ENCODE peak calls at places on chromosomes 16 and 17, in eight cellular contexts. I is body of pancreas, C is fibroblast of lung, G is OCI-LY7, W is right lobe of liver, S is esophagus muscularis mucosa, V is cardiac muscle cell, T is tibial artery. U is an unnamed sample.

GRCh38 chr17:40938981-40939380 is 1.5 kb upstream of the KRT23 start:
- DNase-seq in T (no peak), V (no peak), S (no peak), I (no peak), W (no peak), G (no peak), C (peak; percentile 90), U (no peak)

GRCh38 chr17:1179635-1180433 is at the start of gene ABR:
- DNase-seq in S (no peak), V (peak; percentile 47), I (peak; percentile 44), W (no peak), T (no peak), G (peak; percentile 62), C (no peak), U (peak; percentile 83)

GRCh38 chr17:82031885-82032627 is 578 bp downstream of the RAC3 start:
- DNase-seq in C (no peak), I (peak; percentile 57), V (no peak), G (peak; percentile 31), T (no peak), S (no peak), W (peak; percentile 76), U (no peak)

GRCh38 chr17:36825956-36826350 is 111.3 kb upstream of the LHX1 start:
- DNase-seq in V (no peak), C (no peak), G (no peak), T (no peak), S (no peak), W (no peak), I (no peak), U (no peak)

GRCh38 chr16:79573071-79573470 is 27.5 kb downstream of the MAF start:
- DNase-seq in W (no peak), V (no peak), C (no peak), S (no peak), T (no peak), I (no peak), G (no peak), U (no peak)

GRCh38 chr16:32116080-32116479 is 137.0 kb upstream of the TP53TG3D start:
- DNase-seq in V (peak; percentile 0), T (peak; percentile 19), S (peak; percentile 47), G (no peak), W (no peak), I (no peak), C (no peak), U (peak; percentile 48)

GRCh38 chr16:60776311-60776710 is 1259.9 kb downstream of the CDH8 start:
- DNase-seq in V (no peak), W (no peak), T (no peak), S (no peak), G (no peak), I (no peak), C (peak; percentile 55), U (no peak)

GRCh38 chr17:17568772-17569195 is 22.7 kb downstream of the PEMT start:
- DNase-seq in I (peak; percentile 87), V (peak; percentile 53), W (peak; percentile 95), C (peak; percentile 24), G (peak; percentile 52), S (no peak), T (no peak), U (peak; percentile 92)

GRCh38 chr17:75270966-75271232 is at the start of gene MIF4GD:
- DNase-seq in I (no peak), G (no peak), C (peak; percentile 62), T (no peak), V (no peak), W (no peak), S (no peak), U (no peak)

GRCh38 chr17:77160032-77160876 is 19.5 kb downstream of the SEC14L1 start:
- DNase-seq in G (no peak), V (no peak), S (no peak), W (no peak), T (no peak), C (no peak), I (no peak), U (no peak)
- H3K4me1 ChIP-seq in G (peaks cover 51% of the 10 kb centered on the region), V (peaks cover 39% of the 10 kb centered on the region), S (peaks cover 75% of the 10 kb centered on the region), W (no peaks in the 10 kb centered on the region), T (peaks cover 18% of the 10 kb centered on the region), C (peaks cover 8% of the 10 kb centered on the region), I (peaks cover 43% of the 10 kb centered on the region), U (peaks cover 45% of the 10 kb centered on the region)

DNA sequence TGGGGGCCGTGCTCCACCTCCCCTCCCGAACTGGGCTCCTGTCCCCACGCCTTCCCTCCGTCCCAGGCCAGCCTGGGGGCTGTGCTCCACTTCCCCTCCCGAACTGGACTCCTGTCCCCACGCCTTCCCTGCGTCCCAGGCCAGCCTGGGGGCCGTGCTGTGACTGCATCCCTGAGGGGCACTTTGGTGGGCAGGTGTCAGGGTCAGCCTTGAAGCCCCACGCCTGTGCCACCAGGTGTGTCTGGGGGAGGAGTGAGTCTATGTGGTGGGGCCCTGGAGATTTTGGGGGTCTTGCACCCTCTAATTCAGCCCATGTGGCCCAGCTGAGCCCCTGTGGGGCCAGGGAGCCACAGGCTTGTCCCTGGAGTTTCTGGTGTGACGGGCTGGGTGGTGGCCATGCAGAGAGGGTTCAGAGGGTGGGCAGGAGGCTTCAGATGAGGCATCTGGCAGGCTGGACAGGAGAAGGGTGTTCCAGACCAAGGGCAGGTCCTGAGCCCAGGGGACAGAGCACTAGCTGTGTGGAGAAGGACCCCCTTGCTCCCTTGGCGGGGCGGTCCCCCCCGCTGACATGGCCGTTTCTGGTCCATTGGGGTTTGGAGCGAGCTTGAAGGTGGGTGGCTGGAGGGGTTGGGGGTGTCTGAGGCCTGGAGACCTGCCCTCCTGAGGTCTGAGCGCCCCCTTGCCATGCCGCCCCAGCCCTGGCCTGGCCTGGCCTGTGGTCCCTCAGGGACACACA is 8.2 kb downstream of the NHERF2 start:
- DNase-seq in V (no peak), C (no peak), W (peak; percentile 73), S (no peak), T (no peak), G (no peak), I (no peak), U (no peak)
- H3K4me1 ChIP-seq in V (peaks cover 7% of the 10 kb centered on the region), C (peaks cover 53% of the 10 kb centered on the region), W (peaks cover 49% of the 10 kb centered on the region), S (peaks cover 87% of the 10 kb centered on the region), T (peaks cover 94% of the 10 kb centered on the region), G (no peaks in the 10 kb centered on the region), I (peaks cover 36% of the 10 kb centered on the region), U (peaks cover 81% of the 10 kb centered on the region)

DNA sequence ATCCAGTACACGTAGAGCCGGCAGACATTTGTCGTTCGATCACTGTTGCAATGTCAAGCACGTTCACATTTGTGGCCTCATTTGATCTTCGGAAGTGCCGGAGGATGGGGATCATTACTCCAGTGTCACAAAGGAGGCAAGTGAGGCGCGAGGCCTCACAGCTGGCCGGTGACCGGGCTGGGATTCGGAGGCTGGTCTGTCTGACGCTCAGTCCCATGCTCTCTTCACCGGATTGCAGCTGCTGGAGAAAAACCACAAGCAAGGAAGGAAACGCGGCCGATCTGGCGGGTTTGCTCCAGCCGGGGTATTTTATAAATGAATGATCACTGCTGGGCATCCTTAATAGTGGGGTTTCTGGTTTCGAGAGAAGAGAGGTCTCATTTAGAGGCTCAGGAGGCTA is 127.8 kb downstream of the OR1D5 start:
- DNase-seq in G (no peak), I (no peak), T (no peak), W (no peak), V (no peak), S (no peak), C (no peak), U (no peak)
- H3K4me1 ChIP-seq in G (peaks cover 53% of the 10 kb centered on the region), I (peaks cover 5% of the 10 kb centered on the region), T (peaks cover 10% of the 10 kb centered on the region), W (no peaks in the 10 kb centered on the region), V (peaks cover 5% of the 10 kb centered on the region), S (peaks cover 10% of the 10 kb centered on the region), C (no peaks in the 10 kb centered on the region), U (no peaks in the 10 kb centered on the region)

DNA sequence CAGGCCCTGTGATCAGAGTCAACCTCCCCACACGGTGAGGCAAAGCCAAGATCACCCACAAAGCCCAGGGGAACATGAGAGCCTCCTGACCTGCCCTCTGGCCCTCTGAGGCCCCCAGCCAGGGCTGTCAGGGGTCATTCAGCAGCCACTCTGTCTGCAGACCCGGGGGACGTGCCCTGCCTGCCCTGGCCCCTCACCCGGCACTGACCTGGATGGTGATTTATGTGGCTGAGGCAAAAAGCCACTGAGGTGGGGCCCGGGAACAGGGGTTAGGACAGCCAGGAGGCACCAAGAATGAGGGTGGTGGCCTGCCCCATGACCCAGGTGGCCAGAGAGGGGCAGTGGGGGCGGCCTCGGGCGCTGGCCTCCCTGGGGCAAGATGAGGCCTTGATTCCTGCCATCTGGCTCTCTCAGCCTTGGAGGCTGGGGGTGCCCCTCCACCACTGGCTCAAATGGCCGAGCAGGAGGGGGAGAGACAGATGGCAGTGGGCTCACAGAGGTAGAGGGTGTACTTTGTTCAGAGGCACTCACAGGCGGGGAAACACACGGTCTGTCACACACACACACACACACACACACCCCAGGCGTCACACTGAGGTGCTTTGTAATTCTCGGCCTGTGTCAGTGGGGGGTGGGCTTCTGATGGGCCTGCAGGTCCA is 174.0 kb upstream of the GSE1 start:
- DNase-seq in C (no peak), S (no peak), T (no peak), G (no peak), I (no peak), W (no peak), V (no peak), U (no peak)
- H3K4me1 ChIP-seq in C (no peaks in the 10 kb centered on the region), S (peaks cover 20% of the 10 kb centered on the region), T (peaks cover 24% of the 10 kb centered on the region), G (peaks cover under 1% of the 10 kb centered on the region), I (peaks cover 24% of the 10 kb centered on the region), W (no peaks in the 10 kb centered on the region), V (peaks cover 44% of the 10 kb centered on the region), U (peaks cover 14% of the 10 kb centered on the region)

DNA sequence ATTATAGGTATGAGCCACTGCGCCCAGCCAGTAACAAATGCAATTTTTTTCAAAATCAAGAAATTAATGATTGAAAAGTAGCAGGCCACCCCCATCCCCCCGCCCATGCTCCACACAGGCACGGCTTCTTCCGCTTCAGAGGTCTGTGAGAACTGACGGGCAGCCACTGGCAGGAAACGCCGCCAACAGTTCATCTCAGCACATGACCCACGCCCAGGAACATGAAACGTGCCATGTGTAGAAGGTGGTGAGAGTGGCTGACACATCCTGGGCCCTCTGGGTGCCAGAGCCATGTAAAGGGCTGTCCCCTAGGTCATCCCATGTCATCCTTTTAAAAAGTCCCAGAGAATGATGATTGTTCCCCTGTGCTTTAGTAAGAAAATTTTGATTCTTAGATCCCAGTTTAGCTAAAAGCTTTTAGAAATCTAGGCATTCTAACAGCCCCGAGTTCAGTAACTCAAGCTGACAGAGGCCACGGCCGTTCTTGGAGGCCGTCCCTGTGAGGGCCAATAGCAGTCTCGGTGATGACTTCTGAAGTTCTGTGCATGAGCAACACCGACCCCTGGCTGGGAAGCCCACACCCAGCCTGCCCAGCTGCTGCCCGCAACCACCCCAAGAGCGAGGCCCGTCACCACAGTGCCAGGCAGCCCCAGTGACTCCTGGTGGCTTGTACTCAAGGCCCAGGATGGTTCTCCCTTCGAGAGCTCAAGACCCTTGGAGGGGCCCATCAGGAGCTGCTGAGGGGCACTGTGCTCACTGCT is 52.1 kb downstream of the KLHDC4 start:
- DNase-seq in G (peak; percentile 91), I (no peak), S (no peak), C (no peak), V (no peak), W (no peak), T (no peak), U (no peak)
- H3K4me1 ChIP-seq in G (peaks cover 41% of the 10 kb centered on the region), I (no peaks in the 10 kb centered on the region), S (no peaks in the 10 kb centered on the region), C (no peaks in the 10 kb centered on the region), V (peaks cover 2% of the 10 kb centered on the region), W (no peaks in the 10 kb centered on the region), T (no peaks in the 10 kb centered on the region), U (no peaks in the 10 kb centered on the region)